ENCODE peak calls at places on chromosomes 12 and 14, in four cellular contexts. One of them, this sample, is unnamed.

GRCh38 chr14:75254901-75255300 is 23.7 kb upstream of the FOS start:
- DNase-seq in heart left ventricle: no peak
- DNase-seq in ovary: no peak
- DNase-seq in H1: no peak
- DNase-seq in this sample: peak

GRCh38 chr14:53458368-53458814 is 305.3 kb upstream of the DDHD1 start:
- DNase-seq in ovary: no peak
- DNase-seq in heart left ventricle: no peak
- DNase-seq in H1: no peak
- DNase-seq in this sample: no peak

GRCh38 chr14:81062816-81063215 is 107.4 kb downstream of the TSHR start:
- DNase-seq in ovary: no peak
- DNase-seq in H1: peak
- DNase-seq in heart left ventricle: no peak
- DNase-seq in this sample: no peak

GRCh38 chr12:116319851-116320621 is 42.5 kb upstream of the MED13L start:
- DNase-seq in ovary: peak
- DNase-seq in heart left ventricle: no peak
- DNase-seq in H1: no peak
- DNase-seq in this sample: peak

GRCh38 chr14:54669759-54670630 is 103.1 kb downstream of the SAMD4A start:
- DNase-seq in H1: no peak
- DNase-seq in ovary: no peak
- DNase-seq in heart left ventricle: no peak
- DNase-seq in this sample: peak

GRCh38 chr14:103735815-103736545 is 20.4 kb downstream of the ZFYVE21 start:
- DNase-seq in ovary: no peak
- DNase-seq in heart left ventricle: peak
- DNase-seq in H1: no peak
- DNase-seq in this sample: no peak

GRCh38 chr12:88494520-88494919 is 85.8 kb downstream of the KITLG start:
- DNase-seq in H1: no peak
- DNase-seq in heart left ventricle: no peak
- DNase-seq in ovary: no peak
- DNase-seq in this sample: no peak

GRCh38 chr12:6333029-6333428 is 8.8 kb downstream of the TNFRSF1A start:
- DNase-seq in H1: no peak
- DNase-seq in ovary: no peak
- DNase-seq in heart left ventricle: no peak
- DNase-seq in this sample: no peak

GRCh38 chr12:124184456-124184855 is 110.4 kb upstream of the RFLNA start:
- DNase-seq in H1: no peak
- DNase-seq in ovary: peak
- DNase-seq in heart left ventricle: no peak
- DNase-seq in this sample: no peak

GRCh38 chr12:80892597-80893445 is 44.9 kb downstream of the LIN7A start:
- DNase-seq in H1: no peak
- DNase-seq in heart left ventricle: no peak
- DNase-seq in ovary: no peak
- DNase-seq in this sample: no peak

GRCh38 chr12:108307006-108307405 is 32.1 kb downstream of the CMKLR1 start:
- DNase-seq in heart left ventricle: no peak
- DNase-seq in H1: no peak
- DNase-seq in ovary: no peak
- DNase-seq in this sample: no peak

GRCh38 chr12:89160716-89161123 is 191.6 kb downstream of the DUSP6 start:
- DNase-seq in ovary: no peak
- DNase-seq in heart left ventricle: no peak
- DNase-seq in H1: no peak
- DNase-seq in this sample: peak

GRCh38 chr14:55588259-55588699 is 8.3 kb downstream of the KTN1 start:
- DNase-seq in ovary: no peak
- DNase-seq in H1: no peak
- DNase-seq in heart left ventricle: no peak
- DNase-seq in this sample: no peak

GRCh38 chr12:107365703-107366102 is 272.4 kb upstream of the CRY1 start:
- DNase-seq in ovary: no peak
- DNase-seq in heart left ventricle: no peak
- DNase-seq in H1: no peak
- DNase-seq in this sample: no peak

GRCh38 chr14:23450376-23450775 is 14.9 kb upstream of the MYH7 start:
- DNase-seq in heart left ventricle: no peak
- DNase-seq in H1: no peak
- DNase-seq in ovary: no peak
- DNase-seq in this sample: no peak

GRCh38 chr14:31945074-31945613 is 132.0 kb upstream of the ARHGAP5 start:
- DNase-seq in H1: no peak
- DNase-seq in ovary: no peak
- DNase-seq in heart left ventricle: no peak
- DNase-seq in this sample: peak

GRCh38 chr14:102622262-102622885 is 29.9 kb downstream of the RCOR1 start:
- DNase-seq in heart left ventricle: no peak
- DNase-seq in H1: no peak
- DNase-seq in ovary: no peak
- DNase-seq in this sample: peak

GRCh38 chr12:14774944-14775651 is 28.2 kb downstream of the WBP11 start:
- DNase-seq in heart left ventricle: peak
- DNase-seq in ovary: peak
- DNase-seq in H1: no peak
- DNase-seq in this sample: peak

GRCh38 chr12:48051681-48052080 is 47.4 kb upstream of the COL2A1 start:
- DNase-seq in heart left ventricle: no peak
- DNase-seq in ovary: no peak
- DNase-seq in H1: no peak
- DNase-seq in this sample: no peak

GRCh38 chr14:71711619-71712018 is 220.6 kb upstream of the RGS6 start:
- DNase-seq in ovary: no peak
- DNase-seq in H1: no peak
- DNase-seq in heart left ventricle: no peak
- DNase-seq in this sample: no peak
- H3K27ac ChIP-seq in ovary: no peak
- H3K27ac ChIP-seq in H1: no peak
- H3K27ac ChIP-seq in heart left ventricle: no peak
- H3K27ac ChIP-seq in this sample: no peak

GRCh38 chr12:7933255-7933726 is 2.7 kb downstream of the SLC2A3 start:
- DNase-seq in heart left ventricle: peak
- DNase-seq in H1: peak
- DNase-seq in ovary: peak
- DNase-seq in this sample: peak
- TF ChIP-seq POLR2A in heart left ventricle: no peak
- TF ChIP-seq POLR2A in H1: peak
- TF ChIP-seq POLR2A in ovary: no peak
- TF ChIP-seq POLR2A in this sample: peak

GRCh38 chr12:56258068-56258819 is at the start of gene ANKRD52:
- DNase-seq in H1: no peak
- DNase-seq in heart left ventricle: peak
- DNase-seq in ovary: peak
- DNase-seq in this sample: peak

GRCh38 chr12:56260380-56260779 is 2.2 kb upstream of the ANKRD52 start:
- DNase-seq in heart left ventricle: no peak
- DNase-seq in ovary: no peak
- DNase-seq in H1: no peak
- DNase-seq in this sample: no peak

GRCh38 chr12:56257071-56257470 is 1.1 kb downstream of the ANKRD52 start:
- DNase-seq in heart left ventricle: no peak
- DNase-seq in ovary: no peak
- DNase-seq in H1: no peak
- DNase-seq in this sample: no peak

GRCh38 chr12:56257491-56258067 is 605 bp downstream of the ANKRD52 start:
- DNase-seq in H1: no peak
- DNase-seq in heart left ventricle: no peak
- DNase-seq in ovary: no peak
- DNase-seq in this sample: no peak

GRCh38 chr12:56258820-56259183 is 618 bp upstream of the ANKRD52 start:
- DNase-seq in H1: no peak
- DNase-seq in heart left ventricle: no peak
- DNase-seq in ovary: no peak
- DNase-seq in this sample: no peak
- H3K27ac ChIP-seq in H1: no peak
- H3K27ac ChIP-seq in heart left ventricle: peak
- H3K27ac ChIP-seq in ovary: peak
- H3K27ac ChIP-seq in this sample: peak

GRCh38 chr12:121803861-121804416 is at the start of gene SETD1B:
- DNase-seq in H1: no peak
- DNase-seq in ovary: peak
- DNase-seq in heart left ventricle: peak
- DNase-seq in this sample: peak
- TF ChIP-seq POLR2A in H1: no peak
- TF ChIP-seq POLR2A in ovary: peak
- TF ChIP-seq POLR2A in heart left ventricle: no peak
- TF ChIP-seq POLR2A in this sample: no peak